ENCODE peak calls at places on chromosome 12, in five cellular contexts. One of them, this sample, is unnamed.

GRCh38 chr12:89856431-89856830 is 147.8 kb upstream of the ATP2B1 start:
- DNase-seq in K562: no peak
- DNase-seq in endothelial cell of umbilical vein: peak
- DNase-seq in HepG2: no peak
- DNase-seq in H1: no peak
- DNase-seq in this sample: no peak

GRCh38 chr12:7108928-7109920 is at the start of gene C1RL:
- DNase-seq in HepG2: peak
- DNase-seq in endothelial cell of umbilical vein: peak
- DNase-seq in K562: peak
- DNase-seq in H1: peak
- DNase-seq in this sample: peak

GRCh38 chr12:113222730-113223531 is 1.7 kb downstream of the TPCN1 start:
- DNase-seq in HepG2: peak
- DNase-seq in H1: no peak
- DNase-seq in K562: no peak
- DNase-seq in endothelial cell of umbilical vein: peak
- DNase-seq in this sample: peak

GRCh38 chr12:4855121-4855924 is 54.4 kb upstream of the KCNA1 start:
- DNase-seq in H1: peak
- DNase-seq in HepG2: peak
- DNase-seq in endothelial cell of umbilical vein: peak
- DNase-seq in K562: peak
- DNase-seq in this sample: peak

GRCh38 chr12:107400686-107401447 is 284.7 kb upstream of the PWP1 start:
- DNase-seq in HepG2: no peak
- DNase-seq in endothelial cell of umbilical vein: no peak
- DNase-seq in K562: no peak
- DNase-seq in H1: no peak
- DNase-seq in this sample: peak

GRCh38 chr12:58502236-58502635 is 418.1 kb downstream of the LRIG3 start:
- DNase-seq in H1: no peak
- DNase-seq in K562: no peak
- DNase-seq in HepG2: no peak
- DNase-seq in endothelial cell of umbilical vein: peak
- DNase-seq in this sample: no peak

GRCh38 chr12:56374726-56375597 is 12.3 kb upstream of the APOF start:
- DNase-seq in endothelial cell of umbilical vein: peak
- DNase-seq in K562: no peak
- DNase-seq in HepG2: peak
- DNase-seq in H1: no peak
- DNase-seq in this sample: no peak

GRCh38 chr12:46167412-46167811 is 101.4 kb downstream of the SLC38A1 start:
- DNase-seq in endothelial cell of umbilical vein: no peak
- DNase-seq in K562: no peak
- DNase-seq in HepG2: no peak
- DNase-seq in H1: no peak
- DNase-seq in this sample: no peak

GRCh38 chr12:22416831-22417230 is 82.3 kb upstream of the ST8SIA1 start:
- DNase-seq in HepG2: no peak
- DNase-seq in H1: no peak
- DNase-seq in K562: no peak
- DNase-seq in endothelial cell of umbilical vein: no peak
- DNase-seq in this sample: no peak

DNA sequence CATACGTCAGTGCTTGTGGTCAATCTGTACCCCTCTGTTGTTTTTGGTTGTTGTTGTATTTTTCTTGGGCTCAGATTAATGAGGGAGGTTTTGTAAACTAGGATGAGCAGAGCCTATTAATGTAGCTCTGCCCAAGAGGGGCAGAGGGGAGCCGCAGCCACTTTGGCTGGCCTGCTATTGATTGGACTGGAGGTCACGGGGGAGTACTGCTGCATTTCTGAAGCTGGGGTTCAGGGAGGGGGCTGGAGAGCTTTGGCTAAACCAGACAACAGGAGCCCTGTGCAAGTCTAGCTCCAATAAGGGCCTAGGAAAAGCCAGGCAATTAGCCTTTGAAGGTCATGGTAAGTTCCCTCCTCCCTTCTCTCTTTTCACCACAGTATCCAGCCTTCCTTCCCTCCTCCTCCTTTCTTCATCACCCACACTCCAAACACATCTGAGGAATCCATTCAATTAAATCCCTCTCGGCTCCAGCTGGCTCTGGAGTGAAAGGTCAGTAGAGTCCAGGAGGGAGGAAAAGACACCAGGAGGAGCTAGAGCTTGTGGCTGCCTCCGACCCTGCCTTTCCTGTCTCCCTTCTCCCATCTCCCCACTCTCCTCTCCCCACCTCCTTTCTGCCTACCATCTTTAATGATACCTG is 344.2 kb upstream of the LMO3 start:
- DNase-seq in endothelial cell of umbilical vein: no peak
- DNase-seq in H1: no peak
- DNase-seq in HepG2: no peak
- DNase-seq in K562: no peak
- DNase-seq in this sample: no peak
- TF ChIP-seq JUN in endothelial cell of umbilical vein: no peak
- TF ChIP-seq JUN in H1: no peak
- TF ChIP-seq JUN in HepG2: no peak
- TF ChIP-seq JUN in K562: no peak
- TF ChIP-seq JUN in this sample: no peak

DNA sequence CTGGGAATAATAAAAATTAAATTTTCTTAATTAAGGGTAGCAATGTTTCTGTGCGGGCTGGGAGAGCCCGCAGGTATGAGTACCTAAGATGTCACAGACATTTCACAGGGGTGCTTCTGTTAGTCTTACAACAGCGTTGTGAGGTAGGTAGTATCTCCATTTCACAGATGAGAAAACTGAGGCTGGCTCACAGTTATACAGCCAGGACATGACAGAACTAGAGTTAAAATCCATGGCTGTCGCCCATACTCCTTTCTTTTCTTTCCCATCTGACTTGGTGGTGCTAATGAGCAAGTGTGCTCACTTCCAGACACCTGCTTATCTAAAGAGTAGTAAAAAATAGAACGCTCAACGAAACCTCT is 2.1 kb downstream of the BMAL2 start:
- DNase-seq in H1: no peak
- DNase-seq in K562: no peak
- DNase-seq in endothelial cell of umbilical vein: no peak
- DNase-seq in HepG2: no peak
- DNase-seq in this sample: no peak
- H3K27ac ChIP-seq in H1: no peak
- H3K27ac ChIP-seq in K562: no peak
- H3K27ac ChIP-seq in endothelial cell of umbilical vein: no peak
- H3K27ac ChIP-seq in HepG2: no peak
- H3K27ac ChIP-seq in this sample: no peak

GRCh38 chr12:130120012-130120805 is 42.1 kb upstream of the FZD10 start:
- DNase-seq in H1: no peak
- DNase-seq in endothelial cell of umbilical vein: no peak
- DNase-seq in HepG2: no peak
- DNase-seq in K562: no peak
- DNase-seq in this sample: no peak
- TF ChIP-seq JUN in H1: no peak
- TF ChIP-seq JUN in endothelial cell of umbilical vein: no peak
- TF ChIP-seq JUN in HepG2: no peak
- TF ChIP-seq JUN in K562: no peak
- TF ChIP-seq JUN in this sample: no peak

GRCh38 chr12:125128806-125129571 is 63.8 kb downstream of the AACS start:
- DNase-seq in HepG2: no peak
- DNase-seq in H1: no peak
- DNase-seq in endothelial cell of umbilical vein: no peak
- DNase-seq in K562: no peak
- DNase-seq in this sample: no peak
- H3K27ac ChIP-seq in HepG2: no peak
- H3K27ac ChIP-seq in H1: no peak
- H3K27ac ChIP-seq in endothelial cell of umbilical vein: no peak
- H3K27ac ChIP-seq in K562: no peak
- H3K27ac ChIP-seq in this sample: no peak

GRCh38 chr12:132450391-132451171 is 39.4 kb upstream of the FBRSL1 start:
- DNase-seq in endothelial cell of umbilical vein: no peak
- DNase-seq in HepG2: no peak
- DNase-seq in H1: no peak
- DNase-seq in K562: no peak
- DNase-seq in this sample: no peak

GRCh38 chr12:132447731-132448452 is 42.1 kb upstream of the FBRSL1 start:
- DNase-seq in endothelial cell of umbilical vein: no peak
- DNase-seq in HepG2: no peak
- DNase-seq in H1: no peak
- DNase-seq in K562: no peak
- DNase-seq in this sample: no peak

GRCh38 chr12:132448453-132448800 is 41.5 kb upstream of the FBRSL1 start:
- DNase-seq in H1: no peak
- DNase-seq in endothelial cell of umbilical vein: no peak
- DNase-seq in HepG2: no peak
- DNase-seq in K562: no peak
- DNase-seq in this sample: no peak

GRCh38 chr12:132451172-132451835 is 38.6 kb upstream of the FBRSL1 start:
- DNase-seq in endothelial cell of umbilical vein: no peak
- DNase-seq in K562: no peak
- DNase-seq in HepG2: no peak
- DNase-seq in H1: no peak
- DNase-seq in this sample: no peak

GRCh38 chr12:132449565-132450390 is 40.2 kb upstream of the FBRSL1 start:
- DNase-seq in H1: no peak
- DNase-seq in K562: no peak
- DNase-seq in endothelial cell of umbilical vein: no peak
- DNase-seq in HepG2: no peak
- DNase-seq in this sample: no peak
- TF ChIP-seq JUN in H1: no peak
- TF ChIP-seq JUN in K562: no peak
- TF ChIP-seq JUN in endothelial cell of umbilical vein: no peak
- TF ChIP-seq JUN in HepG2: no peak
- TF ChIP-seq JUN in this sample: no peak

DNA sequence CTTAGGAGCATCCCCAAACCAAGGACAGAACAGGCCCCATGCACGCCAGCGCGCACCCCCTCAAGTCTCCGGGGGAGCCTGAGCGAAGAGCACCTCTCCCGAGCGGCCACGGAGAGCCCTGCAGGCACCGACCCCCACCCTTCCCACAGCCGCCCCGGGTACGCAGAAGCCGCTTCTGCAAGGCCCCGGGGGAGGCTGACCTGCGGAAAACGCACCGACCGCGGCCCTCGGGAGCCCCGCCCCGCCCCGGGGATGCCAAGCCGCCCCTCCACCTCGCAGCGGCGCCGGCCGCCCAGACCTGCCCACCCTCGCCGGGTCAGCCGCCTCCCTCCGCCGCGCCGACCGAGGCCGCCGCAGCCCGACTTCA is 385 bp downstream of the CAPRIN2 start:
- DNase-seq in endothelial cell of umbilical vein: no peak
- DNase-seq in H1: no peak
- DNase-seq in K562: no peak
- DNase-seq in HepG2: no peak
- DNase-seq in this sample: peak
- H3K27ac ChIP-seq in endothelial cell of umbilical vein: peak
- H3K27ac ChIP-seq in H1: peak
- H3K27ac ChIP-seq in K562: peak
- H3K27ac ChIP-seq in HepG2: peak
- H3K27ac ChIP-seq in this sample: peak

DNA sequence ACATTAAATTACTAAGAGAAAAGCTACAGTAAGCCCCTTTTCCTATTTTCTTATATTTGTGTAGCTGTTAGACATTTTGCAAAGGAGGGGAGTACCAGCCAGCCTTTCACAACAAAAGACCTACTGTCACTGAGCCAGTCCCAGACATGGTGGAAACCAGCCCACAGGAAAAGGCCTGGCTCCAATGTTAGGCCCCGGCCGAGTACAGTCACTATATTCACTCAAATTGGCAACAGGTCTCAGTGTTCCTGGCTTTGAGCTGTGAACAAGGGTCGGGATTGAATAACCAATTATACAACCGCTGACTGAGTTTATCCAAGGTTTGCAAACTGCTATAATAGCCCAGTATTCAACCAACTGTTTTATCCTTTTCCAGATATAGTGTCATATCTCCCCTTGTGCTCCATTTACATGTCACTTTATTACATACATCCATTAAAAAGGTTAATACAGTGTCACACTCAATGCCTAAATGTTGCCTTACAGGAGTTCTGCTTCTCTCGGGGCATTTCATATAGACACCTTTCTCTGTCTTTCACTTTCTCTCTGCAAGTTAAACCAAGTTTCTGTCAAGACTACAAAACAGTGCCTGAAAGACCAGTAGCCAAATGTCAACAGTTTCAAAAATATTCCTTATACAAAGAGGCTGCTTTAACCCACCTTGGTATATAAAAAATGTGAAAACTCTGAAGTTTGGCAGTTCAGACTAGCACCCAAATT is 178.1 kb downstream of the SOX5 start:
- DNase-seq in K562: no peak
- DNase-seq in HepG2: peak
- DNase-seq in endothelial cell of umbilical vein: no peak
- DNase-seq in H1: no peak
- DNase-seq in this sample: no peak
- TF ChIP-seq JUN in K562: no peak
- TF ChIP-seq JUN in HepG2: no peak
- TF ChIP-seq JUN in endothelial cell of umbilical vein: no peak
- TF ChIP-seq JUN in H1: no peak
- TF ChIP-seq JUN in this sample: no peak

This sample was measured in A549.